ENCODE peak calls at places on chromosomes 2 and 18, in eight cellular contexts. R is coronary artery, E is mammary epithelial cell, T is lower lobe of right lung, I is kidney, O is GM12878, N is ascending aorta, L is body of pancreas. P is an unnamed sample.

GRCh38 chr2:206562375-206562774 is 79.9 kb upstream of the FAM237A start:
- DNase-seq in O (no peak), N (no peak), L (no peak), E (no peak), T (no peak), R (no peak), I (no peak), P (no peak)

GRCh38 chr18:59456657-59457056 is 97.6 kb upstream of the LMAN1 start:
- DNase-seq in L (no peak), R (no peak), O (no peak), T (no peak), I (no peak), E (no peak), N (no peak), P (no peak)

GRCh38 chr2:206700141-206700540 is 18.1 kb downstream of the DYTN start:
- DNase-seq in N (no peak), L (no peak), E (peak), I (no peak), T (no peak), O (no peak), R (no peak), P (no peak)

GRCh38 chr2:72883356-72883962 is 3.7 kb upstream of the SPR start:
- DNase-seq in N (no peak), I (no peak), E (no peak), L (no peak), O (no peak), T (no peak), R (no peak), P (no peak)

GRCh38 chr18:42953306-42953705 is 162.2 kb downstream of the RIT2 start:
- DNase-seq in R (no peak), I (no peak), L (no peak), N (no peak), O (no peak), E (no peak), T (no peak), P (no peak)

GRCh38 chr2:207505728-207506127 is 24.0 kb upstream of the CREB1 start:
- DNase-seq in R (no peak), E (peak), O (no peak), I (no peak), L (no peak), N (no peak), T (no peak), P (no peak)

GRCh38 chr2:224565452-224566035 is 19.6 kb downstream of the CUL3 start:
- DNase-seq in R (no peak), E (no peak), L (no peak), T (no peak), I (no peak), N (no peak), O (no peak), P (no peak)

GRCh38 chr2:20516646-20517341 is 69.9 kb downstream of the RHOB start:
- DNase-seq in R (no peak), I (peak), N (no peak), T (no peak), O (peak), L (no peak), E (peak), P (no peak)

GRCh38 chr2:110657721-110658305 is 20.1 kb downstream of the BUB1 start:
- DNase-seq in T (no peak), R (no peak), L (peak), E (no peak), O (no peak), N (no peak), I (no peak), P (no peak)

GRCh38 chr2:184692137-184692734 is 93.9 kb downstream of the ZNF804A start:
- DNase-seq in E (no peak), I (no peak), T (no peak), L (no peak), R (no peak), N (no peak), O (no peak), P (no peak)

GRCh38 chr2:241871538-241872312 is 2.2 kb downstream of the RTP5 start:
- DNase-seq in O (no peak), E (no peak), T (no peak), N (no peak), R (no peak), I (peak), L (no peak), P (no peak)

GRCh38 chr2:3282056-3282998 is 95.3 kb downstream of the EIPR1 start:
- DNase-seq in I (peak), N (no peak), O (no peak), E (peak), T (no peak), L (peak), R (no peak), P (no peak)

GRCh38 chr2:65666156-65666725 is 233.8 kb upstream of the SPRED2 start:
- DNase-seq in T (no peak), R (no peak), O (peak), L (no peak), E (peak), I (no peak), N (no peak), P (no peak)

GRCh38 chr2:170371231-170371630 is 193.3 kb downstream of the MYO3B start:
- DNase-seq in E (no peak), T (no peak), O (no peak), N (no peak), I (no peak), R (no peak), L (no peak), P (no peak)

GRCh38 chr18:10354241-10354811 is 100.1 kb upstream of the APCDD1 start:
- DNase-seq in T (no peak), O (no peak), I (no peak), R (no peak), L (no peak), E (no peak), N (no peak), P (no peak)

GRCh38 chr2:100857915-100858314 is 38.0 kb downstream of the NPAS2 start:
- DNase-seq in R (no peak), N (no peak), O (no peak), T (no peak), L (no peak), I (no peak), E (no peak), P (no peak)

GRCh38 chr18:8368490-8369217 is 240.6 kb upstream of the RAB12 start:
- DNase-seq in L (no peak), O (no peak), T (no peak), I (no peak), N (no peak), R (peak), E (no peak), P (no peak)

GRCh38 chr2:82998770-82999169 is 1460.3 kb downstream of the SUCLG1 start:
- DNase-seq in E (no peak), T (no peak), N (no peak), R (no peak), I (no peak), L (no peak), O (no peak), P (no peak)

GRCh38 chr18:32383040-32383819 is 87.5 kb downstream of the GAREM1 start:
- DNase-seq in T (no peak), O (no peak), L (peak), N (no peak), R (no peak), E (peak), I (no peak), P (peak)

GRCh38 chr2:181411105-181411849 is 45.9 kb upstream of the ITGA4 start:
- DNase-seq in N (no peak), R (no peak), L (no peak), O (peak), E (no peak), I (peak), T (no peak), P (no peak)

GRCh38 chr2:227499971-227500630 is 28.1 kb downstream of the AGFG1 start:
- DNase-seq in N (no peak), E (no peak), O (no peak), L (no peak), R (no peak), T (no peak), I (no peak), P (no peak)

GRCh38 chr2:97067279-97068004 is 27.2 kb downstream of the FAHD2B start:
- DNase-seq in E (no peak), T (no peak), I (no peak), L (no peak), R (no peak), N (no peak), O (no peak), P (no peak)

GRCh38 chr18:8988262-8988871 is 114.1 kb upstream of the NDUFV2 start:
- DNase-seq in O (no peak), R (no peak), T (peak), L (peak), N (no peak), E (peak), I (no peak), P (no peak)

GRCh38 chr2:104863585-104864279 is 9.8 kb downstream of the POU3F3 start:
- DNase-seq in E (no peak), R (no peak), N (no peak), O (no peak), T (no peak), I (peak), L (no peak), P (no peak)

GRCh38 chr18:63488160-63488559 is 11.4 kb downstream of the SERPINB5 start:
- DNase-seq in E (no peak), T (no peak), I (no peak), N (no peak), O (no peak), R (no peak), L (no peak), P (no peak)

GRCh38 chr2:71129114-71129890 is 727 bp downstream of the MCEE start:
- DNase-seq in T (no peak), E (peak), N (no peak), O (no peak), R (no peak), I (no peak), L (no peak), P (no peak)

GRCh38 chr2:203225423-203226039 is 13.3 kb upstream of the CYP20A1 start:
- DNase-seq in R (no peak), N (no peak), I (no peak), T (no peak), L (peak), E (peak), O (no peak), P (no peak)

GRCh38 chr18:12021596-12021995 is 40.3 kb downstream of the IMPA2 start:
- DNase-seq in O (no peak), R (no peak), I (no peak), L (no peak), N (no peak), T (peak), E (no peak), P (no peak)

GRCh38 chr2:28055325-28055970 is 164.9 kb downstream of the BABAM2 start:
- DNase-seq in T (no peak), L (no peak), E (peak), R (no peak), I (no peak), O (no peak), N (no peak), P (no peak)

GRCh38 chr2:179268277-179268935 is 3.8 kb upstream of the SESTD1 start:
- DNase-seq in L (no peak), I (no peak), R (no peak), O (no peak), T (no peak), N (no peak), E (peak), P (no peak)

GRCh38 chr2:15096873-15097272 is 464.3 kb downstream of the NBAS start:
- DNase-seq in R (no peak), T (no peak), N (no peak), O (no peak), I (no peak), L (no peak), E (no peak), P (no peak)

GRCh38 chr18:25164837-25165791 is 186.9 kb downstream of the ZNF521 start:
- DNase-seq in I (no peak), L (no peak), R (no peak), E (peak), T (no peak), O (no peak), N (no peak), P (no peak)

GRCh38 chr2:173869830-173870229 is 95.3 kb downstream of the SP3 start:
- DNase-seq in R (no peak), L (no peak), E (no peak), I (no peak), N (no peak), T (no peak), O (no peak), P (no peak)

GRCh38 chr2:158045362-158045761 is 56.3 kb upstream of the UPP2 start:
- DNase-seq in E (no peak), R (no peak), I (no peak), N (no peak), L (no peak), T (no peak), O (no peak), P (no peak)

GRCh38 chr2:240131296-240131695 is 4.8 kb downstream of the COPS9 start:
- DNase-seq in I (peak), T (peak), N (no peak), O (no peak), L (no peak), E (no peak), R (no peak), P (no peak)

GRCh38 chr2:177579486-177580036 is 187.0 kb downstream of the AGPS start:
- DNase-seq in T (no peak), R (no peak), O (no peak), N (no peak), I (no peak), E (no peak), L (no peak), P (no peak)

GRCh38 chr2:102367331-102367971 is 11.9 kb downstream of the IL18R1 start:
- DNase-seq in O (peak), R (no peak), I (no peak), N (no peak), L (no peak), E (no peak), T (no peak), P (no peak)

GRCh38 chr18:23324861-23325260 is 128.2 kb upstream of the RIOK3 start:
- DNase-seq in I (no peak), O (no peak), R (no peak), N (no peak), E (no peak), L (no peak), T (no peak), P (no peak)
- H3K27ac ChIP-seq in I (no peak), O (no peak), R (no peak), N (no peak), E (no peak), L (no peak), T (no peak), P (no peak)

GRCh38 chr2:201460532-201460931 is 9.0 kb downstream of the STRADB start:
- DNase-seq in I (no peak), T (no peak), O (no peak), E (no peak), R (no peak), L (no peak), N (no peak), P (no peak)
- H3K27ac ChIP-seq in I (no peak), T (no peak), O (no peak), E (no peak), R (no peak), L (no peak), N (no peak), P (no peak)

DNA sequence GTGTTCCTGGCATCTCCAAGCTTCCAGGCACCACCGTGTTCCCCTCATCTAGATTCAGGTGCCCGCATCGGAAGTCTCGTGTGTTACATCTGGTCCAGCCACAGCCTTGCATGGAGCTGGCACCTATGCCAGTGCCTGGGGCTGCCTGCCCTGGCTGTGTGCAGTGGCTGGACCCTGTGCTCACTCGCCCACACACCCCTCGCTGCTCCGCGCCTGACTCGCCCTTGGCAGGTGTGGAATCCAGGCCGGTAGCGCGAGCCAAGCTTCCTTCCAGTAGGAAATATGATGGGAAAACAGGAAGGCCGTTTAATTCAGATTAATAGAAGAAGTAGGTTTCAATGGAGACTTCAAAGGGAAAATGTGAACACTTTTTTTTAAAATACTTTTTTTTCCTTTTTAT is 78.0 kb downstream of the PTPN4 start:
- DNase-seq in L (no peak), T (peak), O (no peak), E (peak), N (no peak), R (no peak), I (peak), P (no peak)
- H3K27ac ChIP-seq in L (no peak), T (no peak), O (no peak), E (no peak), N (no peak), R (no peak), I (no peak), P (no peak)

DNA sequence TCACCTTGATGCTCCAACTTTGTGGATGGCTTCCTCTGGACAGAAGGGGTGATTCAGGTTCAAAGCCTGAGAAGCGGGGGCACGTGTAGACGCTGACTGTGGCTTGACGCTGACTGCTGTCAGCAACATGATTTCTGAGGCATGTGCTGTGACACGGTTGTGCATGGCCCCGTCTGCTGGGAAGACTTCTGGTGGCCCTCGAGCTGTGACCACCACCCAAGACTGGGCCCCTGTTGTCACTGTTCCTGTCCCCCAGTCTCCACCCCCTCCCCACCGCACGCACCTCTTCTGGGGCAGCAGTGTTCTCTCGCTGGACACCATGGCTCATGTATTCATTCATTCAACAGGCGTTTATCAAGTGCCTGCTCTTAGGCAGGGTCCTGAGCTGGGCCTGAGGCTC is 245.0 kb downstream of the FAM210A start:
- DNase-seq in T (no peak), L (no peak), E (no peak), N (no peak), O (no peak), R (no peak), I (no peak), P (no peak)
- H3K27ac ChIP-seq in T (no peak), L (no peak), E (no peak), N (no peak), O (no peak), R (no peak), I (no peak), P (no peak)

DNA sequence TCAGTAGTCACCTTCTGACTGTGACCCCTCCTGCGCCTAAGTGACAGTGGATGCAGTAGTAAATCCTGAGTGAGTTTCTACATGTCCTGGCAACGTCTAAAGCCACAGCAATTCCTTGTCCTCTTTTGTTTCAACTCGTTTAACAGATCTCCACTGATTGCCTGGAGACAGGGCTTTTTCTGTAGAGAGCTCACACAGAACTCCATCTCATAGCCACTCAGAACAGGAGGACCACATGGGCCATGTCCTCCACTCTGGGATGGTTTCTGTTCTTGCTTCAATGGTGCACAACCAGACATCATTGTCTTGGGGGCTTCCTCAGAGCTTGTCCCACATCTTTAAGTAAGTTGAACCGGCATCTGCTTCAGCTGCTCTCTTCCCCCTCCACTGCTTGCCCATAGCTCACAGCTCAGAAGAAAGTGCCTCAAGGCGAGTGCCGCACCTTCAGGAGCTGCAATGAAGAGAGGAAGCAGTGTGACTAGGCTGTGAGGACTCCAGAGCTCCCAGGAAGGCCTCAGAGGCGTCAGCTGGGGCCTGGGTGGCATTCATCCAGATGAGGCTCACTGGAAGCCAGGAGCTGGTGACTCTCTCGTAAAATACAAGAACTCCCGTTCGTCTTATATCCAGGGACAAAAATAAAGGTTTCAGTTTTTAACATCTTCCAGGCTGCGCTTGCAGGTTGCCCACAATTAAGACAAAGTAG is 37.4 kb downstream of the ST3GAL5 start:
- DNase-seq in E (peak), I (no peak), L (peak), T (no peak), N (no peak), R (no peak), O (no peak), P (no peak)
- H3K27ac ChIP-seq in E (no peak), I (no peak), L (no peak), T (peak), N (peak), R (no peak), O (peak), P (peak)

P was measured in gastrocnemius medialis.